ENCODE peak calls at places on chromosomes 4 and X, in four cellular contexts. U, K, O and B are unnamed samples.

GRCh38 chrX:40439625-40440532 is 140.9 kb upstream of the ATP6AP2 start:
- DNase-seq in U (no peak), K (no peak), O (no peak), B (no peak)

GRCh38 chrX:45322382-45322781 is 121.7 kb upstream of the DIPK2B start:
- DNase-seq in U (peak), K (peak), O (no peak), B (peak)

GRCh38 chr4:16196482-16197393 is 29.5 kb downstream of the TAPT1 start:
- DNase-seq in U (no peak), K (peak), O (no peak), B (peak)

GRCh38 chrX:37926700-37927099 is 79.3 kb upstream of the DYNLT3 start:
- DNase-seq in U (peak), K (peak), O (no peak), B (peak)

GRCh38 chr4:135201081-135201480 is 999.5 kb upstream of the PABPC4L start:
- DNase-seq in U (no peak), K (no peak), O (no peak), B (no peak)

GRCh38 chrX:45428816-45429215 is 228.1 kb upstream of the DIPK2B start:
- DNase-seq in U (no peak), K (no peak), O (no peak), B (no peak)

GRCh38 chr4:166012129-166013078 is 139.4 kb downstream of the TLL1 start:
- DNase-seq in U (no peak), K (peak), O (no peak), B (no peak)

GRCh38 chr4:98430708-98431403 is 169.7 kb downstream of the RAP1GDS1 start:
- DNase-seq in U (no peak), K (peak), O (no peak), B (peak)

GRCh38 chr4:168876106-168876505 is 133.9 kb downstream of the CBR4 start:
- DNase-seq in U (no peak), K (no peak), O (no peak), B (no peak)

GRCh38 chr4:81631958-81632439 is 160.3 kb upstream of the RASGEF1B start:
- DNase-seq in U (peak), K (peak), O (no peak), B (peak)

GRCh38 chr4:2763511-2763967 is 7.4 kb upstream of the TNIP2 start:
- DNase-seq in U (no peak), K (no peak), O (peak), B (no peak)

GRCh38 chr4:131337956-131338355 is 1811.1 kb upstream of the PCDH10 start:
- DNase-seq in U (no peak), K (no peak), O (no peak), B (no peak)

GRCh38 chrX:49257846-49258748 is 6.4 kb downstream of the FOXP3 start:
- DNase-seq in U (no peak), K (no peak), O (no peak), B (no peak)

GRCh38 chrX:71661919-71662318 is 5.4 kb upstream of the LOC101059915 start:
- DNase-seq in U (no peak), K (no peak), O (no peak), B (no peak)

GRCh38 chr4:140222175-140222574 is 68.2 kb upstream of the MAML3 start:
- DNase-seq in U (no peak), K (no peak), O (no peak), B (no peak)

GRCh38 chr4:132384709-132385108 is 764.4 kb upstream of the PCDH10 start:
- DNase-seq in U (no peak), K (no peak), O (no peak), B (no peak)

GRCh38 chr4:108825737-108826136 is 62.9 kb upstream of the ETNPPL start:
- DNase-seq in U (no peak), K (no peak), O (no peak), B (no peak)